ENCODE peak calls at places on chromosomes 16 and 17, in ten cellular contexts. X is GM23338, H is sigmoid colon, A is GM12878, Y is GM12864, S is left ventricle myocardium inferior, V is endothelial cell, L is progenitor cell of endocrine pancreas, I is BJ, M is mucosa of descending colon. W is an unnamed sample.

GRCh38 chr16:87602821-87603683 is 744 bp downstream of the JPH3 start:
- DNase-seq in X (peak; percentile 70), H (no peak), A (no peak), Y (no peak), S (no peak), V (peak; percentile 42), L (peak; percentile 27), I (no peak), M (no peak), W (no peak)

GRCh38 chr17:69643686-69644085 is 229.2 kb downstream of the MAP2K6 start:
- DNase-seq in X (no peak), H (no peak), A (no peak), Y (no peak), S (no peak), V (no peak), L (no peak), I (no peak), M (no peak), W (no peak)

GRCh38 chr16:1494129-1494640 is 1.0 kb downstream of the TELO2 start:
- DNase-seq in X (peak; percentile 56), H (peak; percentile 81), A (no peak), Y (no peak), S (peak; percentile 68), V (peak; percentile 48), L (no peak), I (peak; percentile 19), M (no peak), W (no peak)

GRCh38 chr17:40355123-40355803 is 9.3 kb downstream of the GJD3 start:
- DNase-seq in X (peak; percentile 88), H (peak; percentile 91), A (no peak), Y (no peak), S (peak; percentile 79), V (peak; percentile 97), L (peak; percentile 87), I (no peak), M (peak; percentile 88), W (peak; percentile 91)

GRCh38 chr17:19876524-19877161 is 8.9 kb upstream of the ULK2 start:
- DNase-seq in X (no peak), H (peak; percentile 80), A (no peak), Y (no peak), S (peak; percentile 64), V (no peak), L (no peak), I (no peak), M (peak; percentile 42), W (no peak)

GRCh38 chr16:79598341-79599181 is 2.0 kb downstream of the MAF start:
- DNase-seq in X (peak; percentile 71), H (peak; percentile 83), A (no peak), Y (no peak), S (peak; percentile 62), V (peak; percentile 69), L (peak; percentile 51), I (no peak), M (peak; percentile 54), W (peak; percentile 48)

GRCh38 chr16:47234-47633 is 6.2 kb downstream of the POLR3K start:
- DNase-seq in X (no peak), H (no peak), A (no peak), Y (no peak), S (no peak), V (no peak), L (no peak), I (no peak), M (no peak), W (no peak)

GRCh38 chr17:65504141-65504540 is 57.3 kb downstream of the AXIN2 start:
- DNase-seq in X (no peak), H (no peak), A (no peak), Y (no peak), S (no peak), V (no peak), L (no peak), I (no peak), M (no peak), W (no peak)

GRCh38 chr17:59762022-59762825 is 54.8 kb downstream of the VMP1 start:
- DNase-seq in X (no peak), H (no peak), A (no peak), Y (no peak), S (no peak), V (no peak), L (no peak), I (no peak), M (no peak), W (no peak)

DNA sequence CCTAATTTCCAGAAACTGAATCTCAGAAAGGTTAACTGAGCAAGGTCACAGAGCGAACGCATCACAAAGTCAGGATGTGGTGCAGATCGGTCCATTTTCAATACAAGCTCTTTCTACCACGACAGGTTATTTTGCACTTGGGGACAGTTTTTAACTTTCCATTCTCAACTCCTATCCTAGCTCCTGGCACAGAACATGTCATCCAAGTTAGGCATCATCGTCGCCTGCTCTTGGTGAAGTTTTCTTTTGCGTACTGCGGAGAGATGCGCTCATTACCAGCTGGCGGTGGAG is 15.5 kb upstream of the ERN1 start:
- DNase-seq in X (no peak), H (no peak), A (no peak), Y (no peak), S (no peak), V (no peak), L (no peak), I (no peak), M (no peak), W (no peak)
- TF ChIP-seq CTCF in X (no peak), H (no peak), A (no peak), Y (no peak), S (no peak), V (no peak), L (no peak), I (no peak), M (no peak), W (peak; percentile 22)

GRCh38 chr16:84895016-84895415 is 75.2 kb downstream of the CRISPLD2 start:
- DNase-seq in X (no peak), H (no peak), A (no peak), Y (no peak), S (no peak), V (no peak), L (no peak), I (no peak), M (no peak), W (no peak)

GRCh38 chr16:84898447-84898846 is 78.7 kb downstream of the CRISPLD2 start:
- DNase-seq in X (no peak), H (no peak), A (no peak), Y (no peak), S (no peak), V (no peak), L (no peak), I (no peak), M (no peak), W (no peak)

GRCh38 chr16:84899414-84899813 is 79.6 kb downstream of the CRISPLD2 start:
- DNase-seq in X (no peak), H (no peak), A (no peak), Y (no peak), S (no peak), V (no peak), L (no peak), I (no peak), M (no peak), W (no peak)

GRCh38 chr16:84897911-84898377 is 78.2 kb downstream of the CRISPLD2 start:
- DNase-seq in X (no peak), H (no peak), A (no peak), Y (no peak), S (no peak), V (no peak), L (no peak), I (no peak), M (no peak), W (no peak)

DNA sequence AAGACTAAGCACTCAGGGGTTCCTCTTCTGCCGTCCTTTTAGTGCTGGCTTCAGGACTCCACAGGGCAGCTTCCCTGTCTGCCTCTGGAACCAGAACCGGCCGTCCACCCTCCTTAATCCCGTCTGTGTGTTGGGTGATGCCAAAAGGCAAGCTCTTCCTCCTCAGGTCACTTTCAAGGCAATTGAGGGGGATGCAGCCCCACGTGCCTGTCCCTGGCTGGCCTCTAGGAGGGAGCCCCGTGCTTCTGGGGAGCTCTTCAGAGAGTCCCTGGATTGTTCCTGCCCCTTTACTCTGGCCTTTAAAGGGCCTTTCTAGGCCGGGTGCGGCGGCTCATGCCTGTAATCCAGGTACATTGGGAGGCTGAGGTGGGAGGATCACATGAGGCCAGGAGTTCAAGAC is 77.1 kb downstream of the CRISPLD2 start:
- DNase-seq in X (peak; percentile 34), H (no peak), A (no peak), Y (no peak), S (no peak), V (no peak), L (no peak), I (no peak), M (no peak), W (no peak)
- TF ChIP-seq CTCF in X (peak; percentile 21), H (no peak), A (no peak), Y (no peak), S (no peak), V (no peak), L (no peak), I (no peak), M (no peak), W (no peak)

DNA sequence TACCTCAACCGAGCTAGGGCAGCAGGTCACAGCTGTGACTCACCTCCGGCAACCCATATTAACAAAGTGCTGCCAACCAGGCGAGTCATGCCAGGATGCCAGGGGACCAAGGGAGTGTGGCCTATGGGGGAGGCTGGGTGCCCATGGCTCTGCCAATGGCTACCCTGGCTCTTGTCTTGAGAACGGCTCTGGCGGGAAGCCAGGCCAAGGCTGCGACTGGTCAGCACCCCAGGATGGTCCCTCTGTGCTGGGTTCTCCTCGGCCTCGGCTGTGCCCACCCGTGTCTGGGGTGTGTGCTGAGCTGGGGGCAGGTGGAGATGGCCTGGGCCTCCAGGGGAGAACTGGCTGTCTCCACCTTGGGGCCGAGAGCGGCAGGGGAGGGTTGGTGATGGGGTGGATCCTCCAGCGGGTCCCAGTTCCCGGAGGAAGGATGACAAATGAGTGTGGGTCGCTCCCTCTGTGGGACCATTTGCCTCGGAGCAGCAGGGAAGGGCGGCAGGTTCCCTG is 75.9 kb downstream of the MRC2 start:
- DNase-seq in X (no peak), H (peak; percentile 73), A (no peak), Y (no peak), S (no peak), V (no peak), L (no peak), I (no peak), M (no peak), W (no peak)
- TF ChIP-seq CTCF in X (no peak), H (no peak), A (no peak), Y (no peak), S (no peak), V (no peak), L (no peak), I (no peak), M (no peak), W (no peak)

DNA sequence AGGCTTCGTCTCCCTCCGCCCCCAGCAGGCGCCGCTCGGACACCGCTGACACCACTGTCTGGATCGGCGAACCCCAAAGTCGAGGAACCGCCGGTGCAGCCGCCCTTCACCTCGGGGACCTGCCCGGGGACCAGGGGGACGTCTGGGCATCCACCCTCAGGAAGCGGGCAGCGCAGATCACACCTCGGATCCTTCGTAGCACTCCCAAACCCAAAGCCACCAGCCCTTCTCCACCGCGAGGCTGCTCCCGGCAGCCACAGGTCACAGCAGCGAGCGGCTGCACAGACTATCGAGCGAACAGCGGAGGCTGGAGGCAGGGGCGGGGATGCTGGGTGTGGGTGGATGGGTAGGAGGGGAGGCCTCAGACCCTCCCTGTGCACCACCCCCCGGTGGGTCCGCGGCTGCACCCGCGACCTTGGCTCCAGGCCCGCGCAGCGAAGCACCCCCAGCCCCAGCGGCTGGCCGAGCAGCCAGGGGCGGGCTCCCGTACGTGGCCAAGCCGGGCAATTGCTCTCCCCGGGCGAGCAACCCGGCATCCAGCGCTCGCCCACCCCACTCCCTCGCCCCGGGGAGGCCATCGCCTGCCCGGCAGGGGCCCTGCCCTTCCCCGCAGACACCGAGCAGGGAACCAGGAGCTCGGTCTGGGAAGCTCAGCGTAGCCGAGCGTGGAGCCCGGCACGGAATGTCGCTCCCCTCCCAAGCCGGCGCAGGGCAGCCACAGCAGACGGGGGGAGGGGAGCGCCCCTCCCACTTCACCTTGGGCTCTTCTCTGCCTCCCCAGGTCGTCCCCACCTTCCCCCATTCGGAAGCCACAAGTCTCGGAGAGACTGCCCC is 1.0 kb downstream of the SDK2 start:
- DNase-seq in X (peak; percentile 61), H (no peak), A (no peak), Y (no peak), S (peak; percentile 23), V (peak; percentile 49), L (peak; percentile 37), I (no peak), M (peak; percentile 69), W (peak; percentile 41)
- TF ChIP-seq CTCF in X (no peak), H (peak; percentile 8), A (no peak), Y (peak; percentile 16), S (no peak), V (no peak), L (peak; percentile 31), I (peak; percentile 15), M (no peak), W (peak; percentile 40)

W was measured in neural crest cell.